ENCODE peak calls at places on chromosomes 4 and X, in six cellular contexts. M is NCI-H510A treated with DMSO at 0.1 percent for 48 hours; J is NCI-H1930; U is RWPE2; X is stimulated activated CD4-positive, alpha-beta T cell treated with anti-CD3 and anti-CD28 coated beads, Interleukin-1b, Interleukin-23, amount 100 ng/mL, for 48 hours; D is ACHN. N is an unnamed sample.

GRCh38 chr4:8101213-8101781 is 57.3 kb downstream of the ABLIM2 start:
- DNase-seq in M (no peak), J (no peak), U (peak), X (no peak), D (no peak), N (peak)

GRCh38 chr4:101101072-101101471 is 246.3 kb downstream of the PPP3CA start:
- DNase-seq in M (peak), J (no peak), U (no peak), X (no peak), D (no peak), N (no peak)

GRCh38 chrX:74369666-74370065 is 51.6 kb upstream of the SLC16A2 start:
- DNase-seq in M (no peak), J (no peak), U (no peak), X (no peak), D (no peak), N (no peak)

GRCh38 chr4:15368906-15369305 is 58.9 kb upstream of the C1QTNF7 start:
- DNase-seq in M (no peak), J (no peak), U (no peak), X (no peak), D (no peak), N (no peak)

GRCh38 chr4:139773560-139774318 is 108.1 kb downstream of the MGST2 start:
- DNase-seq in M (peak), J (no peak), U (no peak), X (no peak), D (no peak), N (no peak)

GRCh38 chr4:139243448-139244365 is 36.3 kb downstream of the MGARP start:
- DNase-seq in M (no peak), J (no peak), U (no peak), X (no peak), D (peak), N (peak)

GRCh38 chrX:130216312-130216711 is 44.5 kb downstream of the RAB33A start:
- DNase-seq in M (no peak), J (no peak), U (no peak), X (no peak), D (no peak), N (no peak)

GRCh38 chr4:104896623-104897296 is 249.9 kb upstream of the TET2 start:
- DNase-seq in M (peak), J (no peak), U (no peak), X (no peak), D (no peak), N (no peak)

GRCh38 chr4:103915224-103915869 is 195.6 kb upstream of the TACR3 start:
- DNase-seq in M (peak), J (no peak), U (no peak), X (no peak), D (peak), N (no peak)

GRCh38 chr4:176539091-176539784 is 219.5 kb downstream of the SPCS3 start:
- DNase-seq in M (no peak), J (no peak), U (no peak), X (no peak), D (no peak), N (no peak)

GRCh38 chrX:114964374-114964773 is 53.0 kb downstream of the IL13RA2 start:
- DNase-seq in M (no peak), J (no peak), U (no peak), X (no peak), D (no peak), N (no peak)

GRCh38 chrX:33434256-33435092 is 223.1 kb upstream of the DMD start:
- DNase-seq in M (peak), J (peak), U (no peak), X (peak), D (peak), N (peak)

GRCh38 chrX:46298821-46299220 is 246.4 kb downstream of the ZNF674 start:
- DNase-seq in M (no peak), J (no peak), U (no peak), X (no peak), D (no peak), N (no peak)

GRCh38 chr4:125085-125820 is 952 bp downstream of the ZNF718 start:
- DNase-seq in M (peak), J (no peak), U (no peak), X (peak), D (no peak), N (no peak)

GRCh38 chrX:15471016-15471415 is 22.1 kb downstream of the PIR start:
- DNase-seq in M (peak), J (peak), U (no peak), X (peak), D (peak), N (peak)

GRCh38 chr4:25915359-25915716 is 1.3 kb downstream of the SMIM20 start:
- DNase-seq in M (no peak), J (no peak), U (no peak), X (no peak), D (no peak), N (no peak)

N was measured in smooth muscle cell of the brain vasculature.